ENCODE peak calls at places on chromosomes 4 and X, in four cellular contexts. E is sigmoid colon, K is Panc1, Y is fibroblast of lung. Q is an unnamed sample.

GRCh38 chrX:8042304-8042703 is 115.1 kb upstream of the PNPLA4 start:
- DNase-seq in Y (no peak), K (no peak), E (no peak), Q (no peak)

GRCh38 chrX:129523076-129524055 is at the start of gene SMARCA1:
- DNase-seq in E (peak; percentile 86), Y (peak; percentile 70), K (no peak), Q (peak; percentile 28)

GRCh38 chr4:189861101-189861500 is 79.6 kb upstream of the FRG1 start:
- DNase-seq in K (no peak), Y (no peak), E (no peak), Q (no peak)

GRCh38 chr4:8302331-8302730 is 32.8 kb downstream of the HTRA3 start:
- DNase-seq in E (peak; percentile 46), Y (no peak), K (no peak), Q (no peak)

GRCh38 chr4:99404595-99405287 is 30.4 kb downstream of the ADH7 start:
- DNase-seq in E (no peak), Y (peak; percentile 96), K (peak; percentile 7), Q (peak; percentile 72)

GRCh38 chr4:8270912-8271815 is 1.6 kb downstream of the HTRA3 start:
- DNase-seq in E (peak; percentile 75), K (no peak), Y (no peak), Q (no peak)

GRCh38 chr4:80388284-80388607 is 52.7 kb downstream of the CFAP299 start:
- DNase-seq in E (no peak), Y (no peak), K (no peak), Q (no peak)

GRCh38 chr4:96455045-96455720 is 615.3 kb downstream of the PDHA2 start:
- DNase-seq in K (no peak), E (no peak), Y (no peak), Q (no peak)

GRCh38 chr4:118683513-118683912 is 1.7 kb upstream of the METTL14 start:
- DNase-seq in Y (no peak), E (no peak), K (no peak), Q (peak; percentile 4)

GRCh38 chr4:97185233-97185632 is 958.0 kb downstream of the STPG2 start:
- DNase-seq in E (no peak), K (no peak), Y (no peak), Q (no peak)

GRCh38 chrX:147875866-147876596 is 35.7 kb upstream of the FMR1 start:
- DNase-seq in Y (no peak), K (no peak), E (no peak), Q (no peak)

GRCh38 chr4:98938386-98938785 is 9.5 kb upstream of the EIF4E start:
- DNase-seq in Y (peak; percentile 55), K (no peak), E (no peak), Q (peak; percentile 26)

GRCh38 chr4:8225704-8226443 is 26.8 kb downstream of the SH3TC1 start:
- DNase-seq in K (no peak), E (no peak), Y (peak; percentile 39), Q (no peak)

GRCh38 chrX:68498044-68498507 is 775 bp upstream of the YIPF6 start:
- DNase-seq in K (no peak), E (no peak), Y (no peak), Q (peak; percentile 25)

GRCh38 chrX:132986556-132986955 is 28.1 kb upstream of the HS6ST2 start:
- DNase-seq in K (no peak), Y (no peak), E (no peak), Q (no peak)

GRCh38 chrX:80285131-80285773 is 135.0 kb upstream of the TENT5D start:
- DNase-seq in Y (no peak), E (no peak), K (peak; percentile 2), Q (no peak)

GRCh38 chr4:60944070-60944469 is 256.1 kb upstream of the ADGRL3 start:
- DNase-seq in K (no peak), Y (no peak), E (no peak), Q (no peak)

GRCh38 chrX:85107407-85107806 is 103.7 kb downstream of the APOOL start:
- DNase-seq in K (no peak), Y (no peak), E (no peak), Q (peak; percentile 4)

GRCh38 chr4:926538-926937 is 5.6 kb downstream of the GAK start:
- DNase-seq in Y (no peak), K (no peak), E (no peak), Q (no peak)

GRCh38 chrX:56069299-56069941 is 162.7 kb upstream of the KLF8 start:
- DNase-seq in E (no peak), Y (no peak), K (no peak), Q (no peak)

GRCh38 chr4:124785645-124786044 is 73.1 kb upstream of the ANKRD50 start:
- DNase-seq in Y (no peak), K (no peak), E (no peak), Q (no peak)

GRCh38 chr4:162232349-162232748 is 68.5 kb upstream of the FSTL5 start:
- DNase-seq in K (no peak), Y (no peak), E (no peak), Q (no peak)

GRCh38 chr4:38034986-38035882 is 75.0 kb downstream of the PTTG2 start:
- DNase-seq in Y (peak; percentile 49), E (no peak), K (peak; percentile 13), Q (peak; percentile 52)

GRCh38 chrX:40143987-40144386 is 46.2 kb upstream of the BCOR start:
- DNase-seq in Y (no peak), E (no peak), K (no peak), Q (no peak)

GRCh38 chr4:13893221-13893620 is 265.7 kb upstream of the BOD1L1 start:
- DNase-seq in E (no peak), Y (peak; percentile 21), K (no peak), Q (no peak)

GRCh38 chrX:141632124-141632523 is 42.6 kb downstream of the SPANXA2 start:
- DNase-seq in Y (peak; percentile 46), E (no peak), K (no peak), Q (peak; percentile 0)

GRCh38 chr4:52841707-52842456 is 20.2 kb upstream of the RASL11B start:
- DNase-seq in E (no peak), Y (peak; percentile 76), K (no peak), Q (no peak)

GRCh38 chr4:13546855-13547562 is 2.7 kb upstream of the NKX3-2 start:
- DNase-seq in E (peak; percentile 82), Y (no peak), K (no peak), Q (no peak)

GRCh38 chr4:122806981-122807679 is 19.5 kb upstream of the FGF2 start:
- DNase-seq in K (no peak), E (no peak), Y (peak; percentile 52), Q (no peak)

GRCh38 chrX:44042124-44042523 is 68.9 kb upstream of the NDP start:
- DNase-seq in K (no peak), E (no peak), Y (peak; percentile 80), Q (no peak)

GRCh38 chr4:166458756-166459155 is 585.7 kb downstream of the TLL1 start:
- DNase-seq in K (no peak), E (no peak), Y (peak; percentile 64), Q (no peak)

GRCh38 chr4:26525751-26526150 is 35.5 kb upstream of the CCKAR start:
- DNase-seq in Y (peak; percentile 56), E (no peak), K (no peak), Q (peak; percentile 9)

GRCh38 chr4:16684083-16684482 is 214.4 kb downstream of the LDB2 start:
- DNase-seq in Y (peak; percentile 68), E (no peak), K (no peak), Q (no peak)

GRCh38 chrX:103063191-103063845 is 653 bp downstream of the BEX1 start:
- DNase-seq in E (no peak), K (no peak), Y (peak; percentile 26), Q (peak; percentile 2)

GRCh38 chr4:158410272-158410671 is 111.4 kb upstream of the RXFP1 start:
- DNase-seq in Y (no peak), K (no peak), E (no peak), Q (peak; percentile 20)

GRCh38 chr4:31045724-31046318 is 325.7 kb downstream of the PCDH7 start:
- DNase-seq in K (no peak), Y (peak; percentile 15), E (no peak), Q (peak; percentile 19)

GRCh38 chrX:65596270-65596669 is 61.7 kb upstream of the LAS1L start:
- DNase-seq in E (no peak), Y (peak; percentile 66), K (no peak), Q (no peak)

GRCh38 chrX:65598559-65599147 is 64.1 kb upstream of the LAS1L start:
- DNase-seq in K (no peak), Y (no peak), E (no peak), Q (no peak)

GRCh38 chrX:65600106-65600505 is 65.5 kb upstream of the LAS1L start:
- DNase-seq in Y (no peak), K (no peak), E (no peak), Q (no peak)

GRCh38 chrX:65601126-65601525 is 66.3 kb upstream of the MSN start:
- DNase-seq in K (no peak), E (no peak), Y (no peak), Q (no peak)

GRCh38 chrX:65601530-65602281 is 65.7 kb upstream of the MSN start:
- DNase-seq in Y (peak; percentile 85), E (peak; percentile 89), K (no peak), Q (no peak)
- H3K27ac ChIP-seq in Y (no peak overlapping the region), E (peak overlapping the region; percentile 57), K (no peak overlapping the region), Q (peak overlapping the region; percentile 60)

GRCh38 chr4:138658518-138658917 is 357.1 kb upstream of the NOCT start:
- DNase-seq in E (no peak), Y (no peak), K (no peak), Q (no peak)
- H3K27ac ChIP-seq in E (no peak overlapping the region), Y (no peak overlapping the region), K (no peak overlapping the region), Q (no peak overlapping the region)

GRCh38 chrX:154731881-154732280 is 19.0 kb downstream of the GAB3 start:
- DNase-seq in E (no peak), Y (no peak), K (no peak), Q (no peak)
- H3K27ac ChIP-seq in E (no peak overlapping the region), Y (no peak overlapping the region), K (peak overlapping the region; percentile 89), Q (no peak overlapping the region)

GRCh38 chrX:154367474-154368308 is 6.7 kb downstream of the FLNA start:
- DNase-seq in E (no peak), K (no peak), Y (no peak), Q (no peak)
- H3K27ac ChIP-seq in E (peak overlapping the region; percentile 99), K (peak overlapping the region; percentile 83), Y (peak overlapping the region; percentile 92), Q (peak overlapping the region; percentile 97)

GRCh38 chrX:350534-351321 is 32.1 kb upstream of the GTPBP6 start:
- DNase-seq in E (peak; percentile 33), K (no peak), Y (no peak), Q (no peak)

GRCh38 chrX:349196-349595 is 30.6 kb upstream of the GTPBP6 start:
- DNase-seq in Y (peak; percentile 28), K (no peak), E (peak; percentile 47), Q (no peak)

GRCh38 chrX:348461-349117 is 30.0 kb upstream of the GTPBP6 start:
- DNase-seq in Y (no peak), E (no peak), K (no peak), Q (no peak)

GRCh38 chrX:349702-350101 is 31.1 kb upstream of the GTPBP6 start:
- DNase-seq in E (no peak), K (no peak), Y (no peak), Q (no peak)

GRCh38 chrX:350148-350533 is 31.5 kb upstream of the GTPBP6 start:
- DNase-seq in E (no peak), K (no peak), Y (no peak), Q (no peak)
- H3K27ac ChIP-seq in E (no peak overlapping the region), K (no peak overlapping the region), Y (no peak overlapping the region), Q (peak overlapping the region; percentile 4)

GRCh38 chrX:119673336-119673735 is 19.6 kb downstream of the SEPTIN6 start:
- DNase-seq in E (peak; percentile 15), K (no peak), Y (no peak), Q (no peak)
- H3K27ac ChIP-seq in E (no peak overlapping the region), K (no peak overlapping the region), Y (no peak overlapping the region), Q (no peak overlapping the region)

GRCh38 chrX:155028749-155029360 is 2.2 kb downstream of the FUNDC2 start:
- DNase-seq in Y (peak; percentile 69), K (no peak), E (no peak), Q (no peak)
- H3K27ac ChIP-seq in Y (peak overlapping the region; percentile 23), K (peak overlapping the region; percentile 100), E (peak overlapping the region; percentile 93), Q (no peak overlapping the region)